ENCODE peak calls at places on chromosomes 7 and 10, in four cellular contexts. D is stimulated activated CD4-positive, alpha-beta T cell treated with anti-CD3 and anti-CD28 coated beads, Interleukin-4, amount 100 ng/mL, for 48 hours; U is hepatocyte; O is OCI-LY7. K is an unnamed sample.

GRCh38 chr10:62461120-62461519 is 87.0 kb downstream of the ZNF365 start:
- DNase-seq in D (no peak), U (no peak), O (no peak), K (no peak)

GRCh38 chr7:105794741-105795729 is 81.4 kb downstream of the ATXN7L1 start:
- DNase-seq in D (no peak), U (no peak), O (no peak), K (no peak)

GRCh38 chr10:48504141-48504885 is 100.6 kb downstream of the ARHGAP22 start:
- DNase-seq in D (no peak), U (no peak), O (no peak), K (no peak)

GRCh38 chr7:87506243-87507180 is 31.0 kb upstream of the ABCB4 start:
- DNase-seq in D (no peak), U (no peak), O (no peak), K (peak)

GRCh38 chr10:122060250-122060649 is 71.3 kb downstream of the TACC2 start:
- DNase-seq in D (no peak), U (no peak), O (no peak), K (no peak)

GRCh38 chr7:116432517-116432916 is 67.0 kb upstream of the CAV2 start:
- DNase-seq in D (no peak), U (no peak), O (no peak), K (no peak)

GRCh38 chr7:39084344-39084743 is 106.6 kb downstream of the POU6F2 start:
- DNase-seq in D (no peak), U (no peak), O (no peak), K (no peak)

GRCh38 chr7:114789942-114790341 is 132.0 kb upstream of the MDFIC start:
- DNase-seq in D (no peak), U (no peak), O (no peak), K (no peak)

GRCh38 chr7:133777701-133778100 is 349.4 kb upstream of the LRGUK start:
- DNase-seq in D (no peak), U (no peak), O (no peak), K (no peak)

K was measured in midbrain.